ENCODE peak calls at places on chromosomes 1 and 21, in six cellular contexts. B, U, J, V, I and O are unnamed samples. For H3K4me1 and H3K27me3, the result is how much of the 10 kb centered on the place peaks cover.

GRCh38 chr1:161139765-161140164 is 7.3 kb upstream of the DEDD start:
- DNase-seq in B (no peak), U (no peak), J (no peak), V (no peak), I (peak), O (peak)

GRCh38 chr1:45804671-45804973 is 1.2 kb downstream of the MAST2 start:
- DNase-seq in B (no peak), U (no peak), J (no peak), V (no peak), I (no peak), O (no peak)

GRCh38 chr21:42097274-42097673 is 26.2 kb downstream of the UMODL1 start:
- DNase-seq in B (no peak), U (no peak), J (no peak), V (no peak), I (no peak), O (no peak)

GRCh38 chr1:212964102-212964501 is 13.8 kb downstream of the VASH2 start:
- DNase-seq in B (no peak), U (no peak), J (no peak), V (no peak), I (no peak), O (no peak)

GRCh38 chr1:100530901-100531487 is 6.9 kb upstream of the GPR88 start:
- DNase-seq in B (peak), U (no peak), J (no peak), V (no peak), I (no peak), O (peak)

GRCh38 chr1:2226525-2227340 is 1.4 kb upstream of the SKI start:
- DNase-seq in B (no peak), U (no peak), J (no peak), V (peak), I (no peak), O (no peak)

GRCh38 chr21:45154511-45155508 is 80.4 kb downstream of the ADARB1 start:
- DNase-seq in B (no peak), U (no peak), J (no peak), V (no peak), I (no peak), O (no peak)

GRCh38 chr1:88683516-88683847 is 591 bp upstream of the PKN2 start:
- DNase-seq in B (peak), U (no peak), J (peak), V (peak), I (no peak), O (peak)

GRCh38 chr1:46533179-46533864 is 18.1 kb downstream of the KNCN start:
- DNase-seq in B (peak), U (no peak), J (no peak), V (no peak), I (peak), O (no peak)

GRCh38 chr1:178011101-178011828 is 41.4 kb upstream of the SEC16B start:
- DNase-seq in B (no peak), U (no peak), J (peak), V (no peak), I (no peak), O (no peak)

GRCh38 chr1:236741757-236742156 is 53.3 kb upstream of the MTR start:
- DNase-seq in B (no peak), U (no peak), J (no peak), V (no peak), I (no peak), O (no peak)

GRCh38 chr1:5934058-5934884 is 58.0 kb downstream of the NPHP4 start:
- DNase-seq in B (no peak), U (no peak), J (no peak), V (no peak), I (no peak), O (no peak)

GRCh38 chr1:11697893-11698210 is 6.3 kb downstream of the DRAXIN start:
- DNase-seq in B (no peak), U (no peak), J (no peak), V (no peak), I (no peak), O (no peak)

GRCh38 chr1:182301467-182302198 is 90.0 kb downstream of the GLUL start:
- DNase-seq in B (peak), U (no peak), J (no peak), V (peak), I (no peak), O (no peak)

GRCh38 chr1:39398278-39399010 is 93.0 kb upstream of the BMP8A start:
- DNase-seq in B (peak), U (no peak), J (peak), V (peak), I (no peak), O (peak)

GRCh38 chr1:93723101-93723500 is 41.5 kb upstream of the BCAR3 start:
- DNase-seq in B (no peak), U (no peak), J (no peak), V (no peak), I (no peak), O (no peak)

GRCh38 chr1:30490554-30491053 is 232.8 kb downstream of the MATN1 start:
- DNase-seq in B (no peak), U (no peak), J (peak), V (no peak), I (no peak), O (no peak)

DNA sequence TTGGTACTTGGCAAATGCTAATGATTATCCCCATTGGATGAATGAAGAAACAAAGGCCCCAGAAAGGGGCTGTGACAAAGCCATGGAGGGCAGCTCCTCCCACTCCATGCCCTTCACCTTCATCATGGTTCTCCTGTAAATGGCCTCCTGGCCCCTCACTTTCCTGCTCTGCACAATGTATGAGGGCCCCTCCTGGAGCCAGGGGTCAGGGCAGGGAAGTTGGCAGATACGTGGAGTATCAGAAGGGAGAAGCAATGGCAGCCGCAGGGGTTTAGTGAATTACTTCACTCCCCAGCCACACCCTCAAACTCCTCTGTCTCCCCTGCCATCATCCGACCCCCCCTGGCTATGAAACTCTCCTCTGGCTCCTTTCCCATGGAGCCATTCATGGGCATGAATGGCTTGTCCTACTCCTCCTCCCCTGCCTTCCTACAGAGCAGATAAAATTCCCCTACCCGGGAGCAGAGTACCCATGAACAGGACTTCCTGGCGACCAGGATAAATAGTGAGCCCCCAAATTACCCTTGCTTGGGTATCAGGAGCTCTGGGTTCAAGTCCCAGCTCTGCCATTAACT is 86.3 kb downstream of the CAMK2N1 start:
- DNase-seq in B (no peak), U (no peak), J (no peak), V (no peak), I (no peak), O (no peak)
- H3K4me1 ChIP-seq in B (under half), U (under half), J (under half), V (under half), I (under half), O (under half)

GRCh38 chr1:21633992-21634475 is 35.1 kb downstream of the RAP1GAP start:
- DNase-seq in B (no peak), U (no peak), J (no peak), V (peak), I (no peak), O (no peak)
- H3K27me3 ChIP-seq in B (under half), U (under half), J (under half), V (under half), I (under half), O (half or more)

GRCh38 chr1:154861607-154862094 is 8.4 kb downstream of the KCNN3 start:
- DNase-seq in B (no peak), U (no peak), J (no peak), V (no peak), I (no peak), O (no peak)
- H3K4me1 ChIP-seq in B (under half), U (under half), J (under half), V (under half), I (under half), O (half or more)

GRCh38 chr1:207309775-207310273 is 11.7 kb upstream of the CD55 start:
- DNase-seq in B (peak), U (no peak), J (peak), V (peak), I (no peak), O (no peak)

GRCh38 chr1:207313131-207313530 is 8.3 kb upstream of the CD55 start:
- DNase-seq in B (no peak), U (no peak), J (no peak), V (no peak), I (no peak), O (no peak)

GRCh38 chr1:207314836-207315235 is 6.6 kb upstream of the CD55 start:
- DNase-seq in B (no peak), U (no peak), J (no peak), V (no peak), I (no peak), O (no peak)

GRCh38 chr1:207312604-207312920 is 8.9 kb upstream of the CD55 start:
- DNase-seq in B (no peak), U (no peak), J (no peak), V (no peak), I (no peak), O (no peak)

GRCh38 chr1:207311888-207312603 is 9.4 kb upstream of the CD55 start:
- DNase-seq in B (no peak), U (no peak), J (no peak), V (no peak), I (no peak), O (no peak)
- H3K27me3 ChIP-seq in B (under half), U (under half), J (under half), V (under half), I (under half), O (under half)

DNA sequence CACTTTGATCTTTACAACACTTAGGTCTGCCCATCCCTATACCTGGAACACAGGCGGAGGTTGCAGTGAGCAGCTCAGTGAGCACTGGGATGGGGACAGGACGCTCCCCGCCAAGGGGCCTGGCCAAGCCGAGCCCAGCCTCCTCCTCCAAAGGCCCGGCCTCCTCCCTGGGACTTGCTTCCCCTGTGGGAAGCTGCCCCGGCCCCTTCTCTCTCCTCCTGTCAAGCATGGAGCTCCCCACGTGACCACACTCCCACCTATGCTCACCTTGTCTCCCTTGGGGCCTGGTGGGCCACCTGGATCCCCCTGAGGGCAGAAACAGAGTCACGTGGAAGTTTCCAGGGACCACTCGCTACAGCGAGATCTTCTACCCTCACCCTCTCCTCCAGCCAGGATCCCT is 12.9 kb downstream of the COL16A1 start:
- DNase-seq in B (no peak), U (no peak), J (no peak), V (no peak), I (no peak), O (no peak)
- H3K4me1 ChIP-seq in B (under half), U (under half), J (under half), V (under half), I (under half), O (under half)

DNA sequence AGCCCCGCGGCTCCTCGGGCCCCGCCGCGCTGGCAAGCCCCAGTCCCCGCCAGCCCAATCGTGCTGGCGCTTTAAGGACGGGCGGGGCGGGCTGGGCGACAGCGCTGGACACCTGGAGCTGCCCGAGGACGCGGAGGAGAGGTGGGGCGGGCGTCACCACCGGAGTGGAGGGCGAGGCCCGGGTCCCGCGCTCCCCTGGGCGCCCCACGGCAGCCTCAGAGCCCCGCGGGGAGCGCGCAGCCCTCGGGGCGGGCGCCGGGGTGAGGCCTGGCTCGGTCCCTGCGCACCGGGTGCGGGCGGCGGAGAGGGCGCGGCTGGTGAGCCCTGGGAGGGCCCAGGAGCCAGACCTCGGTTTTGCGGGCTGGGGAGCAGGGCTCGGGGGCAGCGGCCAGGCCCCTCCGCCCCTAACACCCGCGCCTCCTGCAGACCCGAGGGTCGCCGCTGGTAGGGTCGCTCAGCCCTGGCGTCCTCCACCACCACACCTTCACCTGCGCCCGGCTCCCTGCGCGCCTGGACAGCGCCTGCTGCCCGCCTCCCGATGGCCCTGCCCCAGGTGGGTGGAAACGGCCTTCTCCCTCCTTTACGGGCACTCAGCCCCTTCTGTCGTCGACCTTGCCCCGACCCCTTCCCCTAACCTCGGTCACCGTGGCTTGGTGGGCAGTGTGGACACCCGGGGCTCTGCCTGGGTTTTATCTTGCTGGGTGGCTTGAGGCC is at the start of gene TMEM61:
- DNase-seq in B (peak), U (no peak), J (no peak), V (peak), I (no peak), O (no peak)
- H3K27me3 ChIP-seq in B (under half), U (under half), J (under half), V (under half), I (under half), O (under half)

DNA sequence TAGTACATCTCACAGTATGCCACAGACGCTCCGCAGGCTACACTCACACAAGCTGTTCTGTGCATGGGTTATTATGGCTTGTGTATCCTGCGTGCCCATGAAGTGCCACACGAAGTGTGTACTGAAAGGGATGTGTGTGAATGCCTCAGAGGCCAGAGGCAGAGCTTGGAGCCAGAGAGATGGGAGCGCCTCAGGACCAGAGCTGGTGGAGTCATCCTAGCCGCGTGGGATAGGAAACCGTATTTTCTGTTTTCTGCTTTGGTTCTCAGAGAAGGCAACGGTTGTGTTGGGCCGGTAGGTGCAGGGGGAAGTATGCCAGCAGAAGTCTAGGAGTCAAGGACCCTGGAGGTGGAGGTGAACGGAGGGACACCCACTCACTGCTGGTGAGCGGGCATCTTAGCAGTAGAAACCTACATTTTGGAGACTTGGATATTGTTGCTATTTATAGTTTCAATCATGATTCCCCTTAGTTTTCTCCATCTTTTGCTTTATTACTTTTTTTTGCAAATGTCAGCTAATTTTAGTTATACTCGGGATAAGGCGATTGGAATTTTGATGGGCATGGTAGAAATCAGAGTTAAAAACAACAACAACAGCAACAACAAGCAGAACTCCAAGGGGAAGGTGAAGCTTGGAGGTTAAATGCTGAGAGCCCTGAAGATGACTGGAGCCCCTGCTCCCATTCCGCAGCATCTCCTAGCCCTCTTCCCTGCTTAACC is 188.2 kb downstream of the DYRK1A start:
- DNase-seq in B (no peak), U (no peak), J (no peak), V (no peak), I (no peak), O (no peak)
- H3K4me1 ChIP-seq in B (under half), U (under half), J (under half), V (under half), I (under half), O (under half)

DNA sequence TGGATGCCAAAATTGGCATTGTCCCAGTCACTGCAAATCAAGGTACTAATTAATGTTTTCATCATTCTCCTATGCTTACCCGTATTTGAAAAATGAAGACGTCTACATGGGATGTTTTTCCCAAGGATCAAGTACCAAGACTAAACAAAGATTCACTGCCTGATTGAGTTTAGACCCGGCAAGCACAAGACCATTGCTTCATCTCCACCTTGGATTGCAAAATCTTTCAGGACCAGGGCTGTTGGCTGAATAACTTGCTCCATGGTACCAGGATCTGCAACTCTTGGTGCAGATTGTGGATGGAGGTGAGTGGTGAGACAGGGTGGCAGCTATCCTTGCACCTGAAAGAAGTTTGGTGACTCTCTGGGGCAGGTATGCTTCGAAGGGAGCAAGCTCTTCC is 122.5 kb upstream of the ETS2 start:
- DNase-seq in B (no peak), U (no peak), J (no peak), V (no peak), I (no peak), O (no peak)
- H3K27me3 ChIP-seq in B (under half), U (under half), J (under half), V (under half), I (under half), O (under half)